ENCODE peak calls at places on chromosome 22, in four cellular contexts. M is mammary epithelial cell, W is GM12878, F is IMR-90. L is an unnamed sample.

GRCh38 chr22:26949193-26949592 is 291.8 kb downstream of the MIAT start:
- DNase-seq in M (peak), W (no peak), F (peak), L (peak)

GRCh38 chr22:25375683-25376082 is 156.2 kb downstream of the CRYBB2 start:
- DNase-seq in M (no peak), W (no peak), F (no peak), L (peak)

GRCh38 chr22:27603823-27604190 is 197.7 kb downstream of the MN1 start:
- DNase-seq in M (no peak), W (no peak), F (no peak), L (peak)

GRCh38 chr22:31090217-31091085 is 9.3 kb downstream of the SMTN start:
- DNase-seq in M (no peak), W (no peak), F (no peak), L (no peak)

GRCh38 chr22:48840112-48840949 is 987.3 kb downstream of the BRD1 start:
- DNase-seq in M (no peak), W (no peak), F (no peak), L (no peak)

GRCh38 chr22:44042822-44043221 is 18.7 kb downstream of the PARVB start:
- DNase-seq in M (no peak), W (no peak), F (peak), L (no peak)

GRCh38 chr22:42310301-42310981 is 40.0 kb upstream of the TCF20 start:
- DNase-seq in M (no peak), W (no peak), F (no peak), L (no peak)

GRCh38 chr22:26847046-26847445 is 189.7 kb downstream of the MIAT start:
- DNase-seq in M (no peak), W (no peak), F (no peak), L (no peak)

GRCh38 chr22:41915035-41915782 is at the start of gene SHISA8:
- DNase-seq in M (peak), W (no peak), F (peak), L (peak)

GRCh38 chr22:44455151-44455962 is 42.7 kb downstream of the RTL6 start:
- DNase-seq in M (no peak), W (no peak), F (no peak), L (no peak)

GRCh38 chr22:38228326-38228872 is 26.6 kb downstream of the MAFF start:
- DNase-seq in M (no peak), W (no peak), F (no peak), L (no peak)

GRCh38 chr22:36363378-36363931 is 24.3 kb downstream of the MYH9 start:
- DNase-seq in M (no peak), W (no peak), F (no peak), L (no peak)

GRCh38 chr22:49004484-49005399 is 822.9 kb downstream of the BRD1 start:
- DNase-seq in M (no peak), W (no peak), F (no peak), L (no peak)

GRCh38 chr22:41286639-41287091 is 678 bp upstream of the RANGAP1 start:
- DNase-seq in M (no peak), W (peak), F (peak), L (no peak)

GRCh38 chr22:29109853-29110252 is 37.0 kb downstream of the KREMEN1 start:
- DNase-seq in M (no peak), W (no peak), F (peak), L (no peak)

GRCh38 chr22:48746789-48747425 is 1080.8 kb downstream of the BRD1 start:
- DNase-seq in M (no peak), W (no peak), F (no peak), L (no peak)

GRCh38 chr22:19853058-19853878 is 1.4 kb downstream of the GNB1L start:
- DNase-seq in M (no peak), W (no peak), F (no peak), L (no peak)

GRCh38 chr22:20965104-20965887 is 1.8 kb upstream of the AIFM3 start:
- DNase-seq in M (no peak), W (no peak), F (no peak), L (peak)
- H3K9ac ChIP-seq in M (no peak), W (no peak), F (no peak), L (no peak)

DNA sequence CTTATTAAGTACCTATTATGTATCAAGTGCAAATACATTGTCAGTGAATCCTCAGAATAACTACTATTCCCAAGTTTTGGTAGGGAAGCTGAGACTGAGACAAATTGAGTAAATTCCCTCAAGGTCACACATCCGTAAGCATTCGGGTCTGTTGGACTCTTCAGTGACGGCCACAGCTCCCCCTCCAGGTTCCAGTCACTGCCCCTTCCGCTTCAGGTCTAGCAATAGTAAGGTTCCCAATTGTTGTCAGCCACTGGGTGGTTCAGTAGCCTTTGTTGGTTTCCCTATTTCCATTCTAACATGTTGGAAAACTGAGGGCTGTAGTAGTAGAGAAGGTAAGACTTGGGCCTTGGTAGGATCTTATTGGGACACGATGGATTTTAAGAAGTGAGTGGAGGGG is 54.9 kb upstream of the TNRC6B start:
- DNase-seq in M (no peak), W (no peak), F (no peak), L (no peak)
- TF ChIP-seq CTCF in M (no peak), W (no peak), F (no peak), L (no peak)

GRCh38 chr22:17772963-17773605 is 1.2 kb downstream of the BID start:
- DNase-seq in M (peak), W (no peak), F (peak), L (no peak)
- H3K27ac ChIP-seq in M (no peak), W (peak), F (peak), L (no peak)

GRCh38 chr22:50672471-50673230 is at the start of gene SHANK3:
- DNase-seq in M (no peak), W (no peak), F (no peak), L (no peak)

GRCh38 chr22:50670914-50671538 is 1.6 kb upstream of the SHANK3 start:
- DNase-seq in M (no peak), W (no peak), F (no peak), L (no peak)

GRCh38 chr22:50672041-50672440 is 582 bp upstream of the SHANK3 start:
- DNase-seq in M (no peak), W (no peak), F (no peak), L (no peak)

GRCh38 chr22:50670513-50670912 is 2.1 kb upstream of the SHANK3 start:
- DNase-seq in M (no peak), W (no peak), F (no peak), L (no peak)

DNA sequence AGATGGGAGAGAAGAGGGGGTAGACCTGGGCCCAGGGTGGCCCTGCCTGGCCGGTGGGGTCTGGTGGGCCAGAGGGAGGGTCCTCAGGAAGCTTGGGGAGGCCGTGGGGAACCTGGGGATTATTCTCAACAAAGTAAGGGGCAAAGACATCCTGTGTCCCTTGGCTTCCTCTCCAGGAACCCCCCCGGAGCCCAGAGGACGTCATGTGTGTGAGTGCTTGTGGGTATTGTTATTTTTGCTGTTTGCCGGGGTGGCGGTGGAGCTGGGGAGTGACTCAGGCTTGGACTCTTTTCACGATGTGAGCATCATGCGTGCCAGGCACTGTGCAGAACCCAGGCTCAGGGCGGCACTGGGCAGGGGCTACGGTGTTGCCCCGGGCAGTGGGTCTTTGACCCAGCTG is 982 bp upstream of the SHANK3 start:
- DNase-seq in M (no peak), W (no peak), F (no peak), L (no peak)
- H3K9ac ChIP-seq in M (no peak), W (no peak), F (no peak), L (no peak)

GRCh38 chr22:23772315-23773246 is at the start of gene MMP11:
- DNase-seq in M (no peak), W (no peak), F (no peak), L (peak)
- TF ChIP-seq CTCF in M (no peak), W (no peak), F (peak), L (no peak)

DNA sequence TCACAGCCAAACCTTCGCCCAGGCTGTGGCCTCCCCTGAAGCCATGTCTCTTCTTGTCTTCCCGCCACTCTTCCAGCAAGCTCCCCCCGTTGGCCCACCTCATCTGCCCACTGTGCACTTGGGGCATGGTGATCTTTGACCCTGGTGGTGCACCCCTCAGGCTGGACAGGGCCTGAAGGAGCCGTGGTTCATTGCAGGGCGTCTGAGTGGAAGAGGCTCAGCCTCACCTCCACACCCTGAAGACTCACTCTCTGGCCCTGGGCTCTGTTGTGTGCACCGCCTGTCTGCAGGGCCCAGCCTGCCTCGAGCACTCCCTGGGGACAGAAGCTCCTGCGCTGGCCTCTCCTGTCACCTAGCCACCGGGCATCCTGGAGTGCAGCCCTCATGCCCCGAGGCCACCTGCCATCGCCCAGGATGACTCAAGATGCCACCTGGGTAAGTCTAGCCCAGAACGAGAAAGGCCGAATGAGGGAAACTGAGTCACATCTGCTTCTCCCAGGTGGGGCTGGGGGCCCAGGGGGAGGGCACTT is 40.8 kb upstream of the PPARA start:
- DNase-seq in M (no peak), W (no peak), F (no peak), L (no peak)
- H3K27ac ChIP-seq in M (no peak), W (no peak), F (no peak), L (no peak)

L was measured in neural progenitor cell.